ENCODE peak calls at places on chromosomes 16 and 17, in four cellular contexts. S is activated CD8-positive, alpha-beta T cell treated with anti-CD3 and anti-CD28 coated beads for 36 hours; T is suprapubic skin; A is right lobe of liver. O is an unnamed sample.

GRCh38 chr16:4344659-4345438 is 6.3 kb downstream of the PAM16 start:
- DNase-seq in S (no peak), T (no peak), A (no peak), O (no peak)

GRCh38 chr17:82350182-82351030 is 8.6 kb upstream of the TEX19 start:
- DNase-seq in T (no peak), A (no peak), S (peak), O (peak)

GRCh38 chr17:74677558-74678466 is 34.9 kb downstream of the CD300LF start:
- DNase-seq in T (no peak), S (no peak), A (peak), O (no peak)

GRCh38 chr16:85611205-85611454 is 2.0 kb upstream of the GSE1 start:
- DNase-seq in A (no peak), T (no peak), S (no peak), O (no peak)

GRCh38 chr16:51095114-51095872 is 55.8 kb downstream of the SALL1 start:
- DNase-seq in T (no peak), A (peak), S (no peak), O (no peak)

GRCh38 chr16:12639044-12639443 is 164.6 kb downstream of the CPPED1 start:
- DNase-seq in T (no peak), S (no peak), A (peak), O (no peak)

GRCh38 chr17:18004345-18004744 is 31.7 kb downstream of the DRC3 start:
- DNase-seq in T (no peak), A (no peak), S (no peak), O (no peak)

GRCh38 chr16:7200320-7200719 is 132.3 kb upstream of the RBFOX1 start:
- DNase-seq in S (no peak), T (no peak), A (no peak), O (no peak)

GRCh38 chr17:78716814-78717393 is 65.2 kb downstream of the CYTH1 start:
- DNase-seq in A (peak), S (peak), T (peak), O (no peak)

GRCh38 chr17:83096401-83097220 is 17.2 kb downstream of the METRNL start:
- DNase-seq in S (no peak), T (no peak), A (no peak), O (no peak)

GRCh38 chr16:28297784-28298510 is 5.6 kb downstream of the SBK1 start:
- DNase-seq in A (no peak), S (peak), T (no peak), O (no peak)

GRCh38 chr17:44916781-44917241 is 1.5 kb upstream of the GFAP start:
- DNase-seq in A (peak), T (no peak), S (no peak), O (no peak)

GRCh38 chr16:87780385-87780989 is 14.7 kb upstream of the KLHDC4 start:
- DNase-seq in S (peak), A (no peak), T (no peak), O (peak)

GRCh38 chr17:46201491-46201890 is 8.3 kb upstream of the KANSL1 start:
- DNase-seq in S (no peak), A (no peak), T (no peak), O (no peak)

GRCh38 chr16:74667215-74667765 is 613 bp upstream of the RFWD3 start:
- DNase-seq in T (no peak), S (peak), A (no peak), O (peak)

GRCh38 chr17:40341808-40342574 is 22.5 kb downstream of the GJD3 start:
- DNase-seq in A (peak), S (no peak), T (peak), O (peak)

GRCh38 chr17:14201087-14201486 is 35.6 kb downstream of the CDRT15 start:
- DNase-seq in S (peak), T (no peak), A (no peak), O (no peak)

GRCh38 chr17:15342460-15342859 is 1.1 kb upstream of the TEKT3 start:
- DNase-seq in S (no peak), T (no peak), A (no peak), O (no peak)

GRCh38 chr16:58365623-58366022 is 26.6 kb upstream of the GINS3 start:
- DNase-seq in S (no peak), T (no peak), A (no peak), O (no peak)

GRCh38 chr17:65444049-65444448 is 117.4 kb downstream of the AXIN2 start:
- DNase-seq in A (no peak), T (no peak), S (no peak), O (no peak)

GRCh38 chr17:7914771-7915610 is 1.1 kb downstream of the RNF227 start:
- DNase-seq in T (no peak), A (no peak), S (no peak), O (peak)

GRCh38 chr16:81831722-81832126 is 52.6 kb downstream of the PLCG2 start:
- DNase-seq in S (peak), T (no peak), A (peak), O (peak)
- TF ChIP-seq CTCF in S (peak), T (no peak), A (no peak), O (no peak)

GRCh38 chr16:13770436-13770835 is 149.5 kb upstream of the ERCC4 start:
- DNase-seq in S (no peak), T (no peak), A (no peak), O (no peak)

GRCh38 chr16:13772782-13773181 is 147.2 kb upstream of the ERCC4 start:
- DNase-seq in A (no peak), T (no peak), S (no peak), O (no peak)

GRCh38 chr16:13766334-13766733 is 153.6 kb upstream of the ERCC4 start:
- DNase-seq in A (no peak), T (no peak), S (no peak), O (no peak)

GRCh38 chr16:13767215-13767614 is 152.7 kb upstream of the ERCC4 start:
- DNase-seq in S (no peak), T (no peak), A (no peak), O (no peak)
- TF ChIP-seq CTCF in S (no peak), T (no peak), A (peak), O (no peak)

GRCh38 chr16:67407788-67408452 is 8.4 kb downstream of the ZDHHC1 start:
- DNase-seq in S (no peak), A (no peak), T (no peak), O (no peak)
- TF ChIP-seq CTCF in S (no peak), A (no peak), T (no peak), O (no peak)

GRCh38 chr16:70808371-70808770 is 7.4 kb upstream of the VAC14 start:
- DNase-seq in T (no peak), S (no peak), A (no peak), O (no peak)
- TF ChIP-seq CTCF in T (no peak), S (no peak), A (no peak), O (no peak)

DNA sequence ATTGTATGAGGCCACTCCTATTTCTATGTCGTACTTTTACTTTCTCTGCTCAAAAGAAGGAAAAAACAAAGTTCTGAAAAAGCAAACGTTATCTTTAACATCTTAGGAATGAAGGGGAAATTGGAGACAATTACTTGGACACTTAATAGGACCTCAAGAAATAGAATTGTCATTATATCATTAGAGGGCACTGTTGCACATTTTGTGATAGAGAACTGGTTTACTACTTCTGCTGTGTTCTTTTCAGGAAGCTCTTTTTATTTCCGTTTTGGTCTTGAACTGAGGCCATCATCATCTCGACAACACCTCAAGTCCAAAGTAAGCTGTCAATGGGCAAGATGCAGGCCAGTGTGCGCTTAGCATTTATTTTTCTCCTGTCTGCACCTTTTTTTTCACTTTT is 14.6 kb downstream of the COG4 start:
- DNase-seq in A (no peak), S (no peak), T (no peak), O (peak)
- TF ChIP-seq CTCF in A (peak), S (no peak), T (no peak), O (no peak)

DNA sequence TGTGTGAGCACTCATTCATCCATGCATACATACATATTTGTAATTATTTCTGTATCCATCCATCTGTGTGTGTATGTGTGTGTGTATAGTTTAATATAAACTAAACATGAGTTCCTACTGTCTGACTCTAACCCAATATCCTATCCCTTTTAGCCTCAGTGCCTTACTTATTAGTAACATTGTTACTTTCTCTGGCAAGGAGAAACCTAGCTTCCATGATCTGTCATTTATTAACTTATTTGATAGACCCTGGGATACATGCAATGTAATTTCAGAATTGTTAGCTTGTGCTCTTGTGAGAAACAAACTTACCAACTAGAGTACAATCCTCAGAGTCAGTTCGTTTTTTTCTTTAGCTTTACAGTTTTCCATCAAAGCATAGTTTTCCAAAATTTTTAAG is 58.9 kb upstream of the WSCD1 start:
- DNase-seq in A (no peak), T (no peak), S (no peak), O (no peak)
- TF ChIP-seq CTCF in A (no peak), T (no peak), S (no peak), O (no peak)

DNA sequence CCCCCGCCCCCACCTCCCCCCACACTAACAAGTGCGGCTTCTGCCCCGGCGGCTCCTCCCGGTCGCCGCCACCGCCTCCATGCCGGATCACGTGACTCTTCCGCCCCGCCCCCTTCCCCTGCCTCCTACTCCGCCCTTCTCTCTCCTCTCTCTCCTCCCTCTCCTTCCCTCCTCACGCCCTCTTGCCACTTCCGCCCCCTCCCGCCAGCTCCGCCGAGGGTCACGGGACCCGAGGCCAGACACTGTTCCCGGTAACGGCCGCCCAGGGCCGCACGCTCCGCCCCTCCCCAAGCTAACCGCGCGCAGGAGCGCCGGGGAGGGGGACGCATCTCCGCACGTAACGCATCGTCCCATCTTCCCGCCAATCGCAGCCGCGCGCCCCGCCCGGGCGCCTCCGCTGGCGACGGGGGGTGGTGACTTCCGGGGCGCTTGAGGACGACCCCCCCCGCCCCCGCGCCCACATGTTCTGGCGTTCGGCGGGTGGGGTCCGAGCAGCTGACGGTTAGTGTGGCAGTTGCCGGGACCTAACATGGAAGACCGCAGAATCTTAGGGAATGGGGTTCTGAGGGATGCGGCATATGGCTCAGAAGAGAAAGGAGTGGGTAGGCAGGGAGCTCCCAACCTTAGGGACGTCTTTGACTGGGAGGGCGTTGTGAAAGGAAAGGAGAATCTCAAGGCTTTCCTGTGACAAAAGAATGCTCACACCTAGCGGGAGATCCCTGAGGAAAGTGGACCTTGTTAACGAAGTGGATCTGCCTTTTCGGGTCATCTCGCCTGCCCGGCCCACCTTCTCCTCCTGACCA is at the start of gene USP32:
- DNase-seq in T (peak), A (peak), S (peak), O (peak)
- TF ChIP-seq CTCF in T (peak), A (peak), S (no peak), O (no peak)

GRCh38 chr17:73323622-73324455 is 12.0 kb upstream of the CDC42EP4 start:
- DNase-seq in A (no peak), S (no peak), T (peak), O (no peak)
- TF ChIP-seq CTCF in A (no peak), S (no peak), T (no peak), O (no peak)

GRCh38 chr17:19343671-19344151 is 18.8 kb downstream of the B9D1 start:
- DNase-seq in T (peak), A (peak), S (no peak), O (no peak)
- TF ChIP-seq CTCF in T (no peak), A (no peak), S (no peak), O (no peak)

DNA sequence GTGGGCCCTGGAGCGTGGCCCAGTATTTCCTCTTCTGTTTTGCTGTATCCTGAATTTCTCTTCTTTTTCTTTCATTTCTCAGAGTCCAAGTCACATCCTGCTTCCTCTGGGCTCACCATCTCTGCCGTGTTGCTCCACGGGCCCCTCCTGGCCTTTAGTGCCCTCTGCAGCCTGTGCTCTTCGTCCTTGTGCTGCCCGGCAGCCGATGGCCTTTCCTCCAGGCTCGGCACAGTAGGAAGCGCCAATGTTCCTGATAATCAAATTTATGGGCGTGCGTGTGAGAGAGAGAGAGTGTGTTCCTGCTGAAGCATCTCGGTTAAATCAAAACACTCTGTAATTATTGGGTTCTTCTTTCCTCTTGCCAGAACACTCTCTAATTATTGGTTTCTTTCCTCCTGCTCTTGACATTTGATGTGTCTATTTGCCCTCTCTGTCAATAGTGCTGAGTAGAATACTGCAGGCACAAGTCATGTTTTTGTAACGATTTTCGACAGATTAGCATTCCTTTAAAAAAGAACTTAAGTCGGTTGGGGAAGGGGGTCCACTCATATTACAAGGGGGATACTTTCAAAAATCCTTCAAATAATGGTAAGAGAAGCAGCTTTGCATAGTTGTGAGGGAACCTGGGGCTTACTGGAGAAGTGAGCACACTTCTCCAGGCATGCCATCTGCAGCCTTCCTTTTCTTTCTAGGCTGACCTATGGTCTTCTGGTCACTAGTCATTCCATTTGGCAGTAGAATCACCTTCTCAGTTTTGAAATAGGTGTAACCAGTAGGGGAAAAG is 126.6 kb downstream of the RPTOR start:
- DNase-seq in A (no peak), S (no peak), T (no peak), O (no peak)
- TF ChIP-seq CTCF in A (no peak), S (no peak), T (no peak), O (no peak)

O was measured in GM20000.